ENCODE peak calls at places on chromosomes 12 and 14, in eight cellular contexts. B is cardiac fibroblast; S is GM10248; T is choroid plexus epithelial cell; P is GM13977; L is OCI-LY7; I is CD4-positive, alpha-beta T cell; X is tibial nerve. Y is an unnamed sample.

GRCh38 chr12:13404111-13404628 is 207.6 kb downstream of the EMP1 start:
- DNase-seq in T (no peak), B (no peak), I (no peak), X (no peak), P (no peak), L (no peak), S (no peak), Y (no peak)

GRCh38 chr14:77542349-77543239 is 44.0 kb upstream of the ISM2 start:
- DNase-seq in T (no peak), I (no peak), X (no peak), S (no peak), B (peak; percentile 10), L (peak; percentile 33), P (no peak), Y (no peak)

GRCh38 chr12:25590021-25590721 is 37.1 kb upstream of the LMNTD1 start:
- DNase-seq in T (no peak), I (peak; percentile 3), L (no peak), P (no peak), S (no peak), B (no peak), X (no peak), Y (no peak)

GRCh38 chr14:52112336-52113018 is 43.6 kb upstream of the NID2 start:
- DNase-seq in T (peak; percentile 47), B (peak; percentile 74), I (no peak), S (no peak), P (no peak), X (no peak), L (no peak), Y (no peak)

GRCh38 chr12:63151061-63151897 is at the start of gene AVPR1A:
- DNase-seq in P (no peak), L (no peak), X (no peak), S (peak; percentile 12), T (peak; percentile 4), B (no peak), I (no peak), Y (no peak)

GRCh38 chr14:31877333-31877798 is 199.7 kb upstream of the ARHGAP5 start:
- DNase-seq in T (peak; percentile 56), P (no peak), L (no peak), B (peak; percentile 71), I (no peak), S (no peak), X (no peak), Y (no peak)

GRCh38 chr12:12017135-12017581 is 53.6 kb upstream of the BCL2L14 start:
- DNase-seq in L (no peak), S (no peak), T (no peak), P (no peak), I (no peak), X (no peak), B (no peak), Y (no peak)

GRCh38 chr12:67515679-67516363 is 132.7 kb upstream of the DYRK2 start:
- DNase-seq in X (no peak), T (peak; percentile 21), B (no peak), S (peak; percentile 12), P (no peak), L (peak; percentile 80), I (peak; percentile 33), Y (no peak)

GRCh38 chr12:42936991-42937390 is 347.4 kb upstream of the PRICKLE1 start:
- DNase-seq in L (no peak), P (no peak), S (no peak), B (no peak), I (no peak), X (no peak), T (no peak), Y (no peak)

GRCh38 chr12:106978035-106978800 is 8.7 kb downstream of the MTERF2 start:
- DNase-seq in X (peak; percentile 42), P (no peak), S (no peak), I (no peak), L (no peak), T (peak; percentile 78), B (peak; percentile 43), Y (no peak)

GRCh38 chr14:93430319-93430801 is 379 bp upstream of the UNC79 start:
- DNase-seq in B (no peak), X (no peak), T (peak; percentile 4), I (no peak), L (no peak), S (no peak), P (no peak), Y (peak; percentile 40)

GRCh38 chr12:106235770-106236169 is 12.1 kb downstream of the CKAP4 start:
- DNase-seq in L (no peak), B (no peak), I (no peak), X (no peak), P (no peak), T (no peak), S (no peak), Y (no peak)

GRCh38 chr12:117113231-117113630 is 14.0 kb upstream of the TESC start:
- DNase-seq in S (no peak), L (no peak), B (no peak), T (no peak), I (no peak), P (no peak), X (no peak), Y (no peak)

GRCh38 chr12:54853933-54854538 is at the start of gene MUCL1:
- DNase-seq in P (peak; percentile 39), X (no peak), B (peak; percentile 89), T (peak; percentile 86), S (peak; percentile 46), I (peak; percentile 49), L (peak; percentile 67), Y (no peak)

GRCh38 chr12:50845021-50845647 is 2.4 kb downstream of the TMPRSS12 start:
- DNase-seq in L (no peak), T (peak; percentile 11), I (no peak), S (no peak), P (no peak), X (no peak), B (no peak), Y (no peak)

GRCh38 chr12:118061876-118062791 is 1.2 kb upstream of the WSB2 start:
- DNase-seq in I (no peak), T (peak; percentile 48), P (peak; percentile 59), S (peak; percentile 50), L (peak; percentile 13), X (no peak), B (peak; percentile 63), Y (no peak)

GRCh38 chr12:64320611-64321010 is 69.9 kb downstream of the C12orf56 start:
- DNase-seq in T (peak; percentile 23), I (no peak), L (no peak), S (no peak), B (no peak), P (no peak), X (no peak), Y (no peak)

GRCh38 chr12:64323006-64323405 is 67.6 kb downstream of the C12orf56 start:
- DNase-seq in S (no peak), L (no peak), B (no peak), I (no peak), T (no peak), P (no peak), X (no peak), Y (no peak)

GRCh38 chr12:64323476-64324225 is 66.9 kb downstream of the C12orf56 start:
- DNase-seq in I (no peak), L (no peak), X (no peak), T (peak; percentile 27), P (no peak), S (no peak), B (no peak), Y (no peak)

DNA sequence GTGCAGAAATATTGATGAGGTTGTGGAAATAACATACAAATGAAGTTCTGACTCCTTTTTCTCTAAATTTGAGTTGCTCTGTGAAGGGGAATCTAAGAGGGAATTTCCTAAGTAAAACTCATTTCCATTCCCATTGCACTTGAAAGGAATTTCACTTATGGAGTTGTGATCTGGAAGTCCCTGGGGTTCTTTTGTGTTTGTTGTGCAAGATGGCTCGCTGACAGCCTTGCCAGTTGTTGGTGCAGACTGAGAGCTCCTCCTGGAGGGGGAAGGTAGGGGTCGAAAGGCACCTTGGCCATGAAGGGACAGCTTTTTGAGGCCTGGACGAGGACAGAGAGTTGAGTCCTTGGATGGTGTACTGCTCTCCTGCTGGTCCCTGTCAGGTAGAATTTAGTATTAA is 72.0 kb downstream of the C12orf56 start:
- DNase-seq in P (peak; percentile 21), L (no peak), T (peak; percentile 73), S (peak; percentile 20), X (no peak), I (no peak), B (peak; percentile 87), Y (no peak)
- TF ChIP-seq CTCF in P (no peak), L (no peak), T (peak; percentile 45), S (no peak), X (no peak), I (no peak), B (peak; percentile 26), Y (no peak)

GRCh38 chr12:74415633-74416032 is 122.0 kb upstream of the ATXN7L3B start:
- DNase-seq in P (no peak), B (peak; percentile 48), S (peak; percentile 7), T (peak; percentile 54), I (no peak), X (no peak), L (peak; percentile 41), Y (no peak)

GRCh38 chr12:74408601-74409166 is 129.0 kb upstream of the ATXN7L3B start:
- DNase-seq in T (no peak), I (no peak), L (no peak), X (no peak), S (no peak), B (no peak), P (no peak), Y (no peak)

GRCh38 chr12:74418573-74418972 is 119.1 kb upstream of the ATXN7L3B start:
- DNase-seq in X (no peak), S (no peak), P (no peak), T (no peak), B (no peak), L (no peak), I (no peak), Y (no peak)

DNA sequence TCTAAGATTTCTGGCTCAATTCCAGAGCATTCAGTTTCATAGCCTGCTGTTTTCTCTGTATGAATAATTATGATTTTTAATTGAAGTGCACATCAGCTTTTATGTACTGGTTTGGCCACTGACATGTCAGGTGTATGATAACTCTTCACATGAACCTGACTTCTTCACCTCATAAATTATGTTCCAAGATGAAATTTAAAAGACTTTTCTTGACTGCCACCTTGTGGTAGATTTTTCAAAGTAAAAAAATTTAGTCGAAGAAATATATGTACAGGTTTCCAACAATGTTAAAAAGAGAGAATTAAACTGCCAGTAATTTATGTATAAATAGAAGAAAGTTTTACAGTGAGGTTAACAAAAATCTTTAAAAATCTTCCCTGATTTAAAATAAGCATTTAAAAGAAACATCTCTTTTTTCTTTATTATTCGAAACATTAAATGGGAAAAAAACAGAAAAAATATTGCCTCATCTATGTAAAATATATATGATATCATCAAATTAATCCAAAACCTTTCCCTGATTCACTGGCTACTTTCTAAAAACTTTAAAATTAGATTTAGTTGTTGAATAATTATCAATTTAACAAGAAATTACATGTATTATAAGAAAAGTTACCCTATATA is 124.9 kb upstream of the ATXN7L3B start:
- DNase-seq in B (peak; percentile 43), P (no peak), T (peak; percentile 36), S (peak; percentile 9), X (no peak), L (peak; percentile 26), I (no peak), Y (no peak)
- TF ChIP-seq CTCF in B (peak; percentile 14), P (peak; percentile 24), T (peak; percentile 44), S (peak; percentile 33), X (peak; percentile 30), L (peak; percentile 82), I (peak; percentile 33), Y (peak; percentile 83)

GRCh38 chr12:17015501-17015900 is 409.5 kb upstream of the LMO3 start:
- DNase-seq in T (no peak), X (no peak), P (no peak), I (no peak), B (no peak), L (no peak), S (no peak), Y (no peak)
- TF ChIP-seq CTCF in T (no peak), X (no peak), P (no peak), I (no peak), B (no peak), L (no peak), S (no peak), Y (no peak)

GRCh38 chr12:120367252-120367923 is 1.6 kb downstream of the MSI1 start:
- DNase-seq in I (no peak), S (no peak), L (no peak), X (no peak), P (peak; percentile 32), B (no peak), T (peak; percentile 17), Y (no peak)
- TF ChIP-seq CTCF in I (no peak), S (peak; percentile 41), L (peak; percentile 75), X (peak; percentile 15), P (peak; percentile 40), B (peak; percentile 32), T (peak; percentile 56), Y (peak; percentile 31)

Y was measured in mesothelial cell of epicardium.